ENCODE peak calls at places on chromosomes 12 and 14, in nine cellular contexts. L is activated CD4-positive, alpha-beta memory T cell treated with anti-CD3 and anti-CD28 coated beads for 36 hours; Q is Peyer's patch; J is T-helper 2 cell; Y is sciatic nerve; U is H7; H is activated CD4-positive, alpha-beta T cell treated with anti-CD3 and anti-CD28 coated beads, Interleukin-2, amount 50 U/mL, for 4 hours; N is GM13977; K is stimulated activated naive B cell treated with anti-CD40 and anti-IgM and Interleukin-4, amounts not matched to agents 10 μg/mL and 1 μg/mL and 100 μg/mL, for 72 hours. S is an unnamed sample.

GRCh38 chr12:65878540-65878939 is 54.3 kb downstream of the HMGA2 start:
- DNase-seq in L (no peak), N (no peak), K (no peak), U (peak; percentile 33), J (no peak), Q (no peak), H (no peak), Y (no peak), S (no peak)

GRCh38 chr12:65891987-65892481 is 67.8 kb downstream of the HMGA2 start:
- DNase-seq in N (no peak), L (no peak), Q (no peak), J (no peak), U (no peak), H (no peak), K (no peak), Y (peak; percentile 81), S (peak; percentile 99)

GRCh38 chr12:26031814-26032213 is 73.3 kb downstream of the RASSF8 start:
- DNase-seq in K (no peak), J (no peak), L (no peak), Q (no peak), H (no peak), N (no peak), U (no peak), Y (no peak), S (no peak)

GRCh38 chr12:27967551-27968054 is 4.9 kb downstream of the PTHLH start:
- DNase-seq in Q (no peak), H (no peak), N (no peak), U (no peak), K (no peak), L (no peak), J (no peak), Y (no peak), S (no peak)

GRCh38 chr14:102848830-102849521 is 71.7 kb downstream of the TRAF3 start:
- DNase-seq in H (no peak), Q (no peak), N (no peak), J (no peak), U (no peak), L (no peak), Y (peak; percentile 72), K (no peak), S (no peak)

GRCh38 chr14:86532219-86532618 is 1002.3 kb downstream of the FLRT2 start:
- DNase-seq in N (no peak), L (no peak), U (no peak), Y (no peak), H (no peak), K (no peak), Q (no peak), J (no peak), S (peak; percentile 35)

GRCh38 chr12:40971911-40972310 is 216.2 kb upstream of the PDZRN4 start:
- DNase-seq in Q (no peak), K (no peak), H (no peak), Y (no peak), N (no peak), L (no peak), U (no peak), J (no peak), S (no peak)

GRCh38 chr14:101276309-101277091 is 284.8 kb upstream of the DIO3 start:
- DNase-seq in K (no peak), L (no peak), U (no peak), J (no peak), N (no peak), Q (no peak), Y (no peak), H (no peak), S (no peak)

GRCh38 chr12:106248177-106248848 is 493 bp upstream of the CKAP4 start:
- DNase-seq in L (peak; percentile 49), Y (peak; percentile 83), U (no peak), Q (peak; percentile 67), K (peak; percentile 31), J (no peak), H (no peak), N (peak; percentile 54), S (peak; percentile 63)

GRCh38 chr12:19196959-19197630 is 67.6 kb downstream of the PLEKHA5 start:
- DNase-seq in H (no peak), K (no peak), Y (no peak), N (no peak), J (no peak), L (no peak), Q (no peak), U (no peak), S (no peak)

GRCh38 chr12:6277982-6278438 is 32.5 kb upstream of the PLEKHG6 start:
- DNase-seq in K (peak; percentile 40), Q (no peak), H (peak; percentile 26), N (peak; percentile 67), L (peak; percentile 73), J (peak; percentile 9), Y (peak; percentile 71), U (no peak), S (no peak)

GRCh38 chr14:51933191-51933590 is 56.2 kb upstream of the RTRAF start:
- DNase-seq in J (no peak), L (no peak), Y (no peak), K (no peak), H (no peak), Q (no peak), U (no peak), N (no peak), S (no peak)

GRCh38 chr14:64363265-64363840 is 24.8 kb upstream of the MTHFD1 start:
- DNase-seq in U (no peak), H (no peak), K (no peak), N (no peak), Q (no peak), L (no peak), J (no peak), Y (no peak), S (peak; percentile 76)

GRCh38 chr12:41663487-41664258 is 475.6 kb downstream of the PDZRN4 start:
- DNase-seq in J (no peak), L (no peak), H (no peak), K (no peak), Y (no peak), N (no peak), Q (no peak), U (peak; percentile 44), S (peak; percentile 11)

GRCh38 chr14:92459479-92460421 is 53.8 kb upstream of the RIN3 start:
- DNase-seq in K (no peak), Q (no peak), Y (peak; percentile 31), H (no peak), L (no peak), J (no peak), N (no peak), U (peak; percentile 35), S (no peak)

GRCh38 chr12:26523708-26524150 is 309.3 kb downstream of the ITPR2 start:
- DNase-seq in N (no peak), L (no peak), Y (peak; percentile 90), Q (peak; percentile 86), K (no peak), H (no peak), U (no peak), J (no peak), S (no peak)

GRCh38 chr14:105149146-105149781 is 19.3 kb downstream of the JAG2 start:
- DNase-seq in H (no peak), N (no peak), L (no peak), J (no peak), Y (no peak), U (peak; percentile 68), K (no peak), Q (peak; percentile 20), S (no peak)

GRCh38 chr12:64781374-64782029 is 22.3 kb upstream of the GNS start:
- DNase-seq in Q (peak; percentile 58), N (peak; percentile 34), U (peak; percentile 57), Y (no peak), H (no peak), J (no peak), K (no peak), L (no peak), S (no peak)

GRCh38 chr12:125720961-125721360 is 655.7 kb downstream of the AACS start:
- DNase-seq in L (no peak), Y (no peak), K (no peak), H (no peak), Q (no peak), U (no peak), J (no peak), N (no peak), S (no peak)

GRCh38 chr14:38868415-38869290 is 234.4 kb downstream of the SEC23A start:
- DNase-seq in L (no peak), Y (no peak), H (no peak), J (no peak), U (no peak), K (no peak), N (no peak), Q (no peak), S (no peak)

GRCh38 chr12:27814411-27814810 is 34.4 kb upstream of the MANSC4 start:
- DNase-seq in Q (no peak), H (no peak), J (no peak), N (no peak), L (no peak), Y (no peak), K (no peak), U (no peak), S (peak; percentile 54)

GRCh38 chr14:104886690-104887622 is 21.9 kb downstream of the CEP170B start:
- DNase-seq in H (no peak), Q (peak; percentile 43), U (peak; percentile 69), J (peak; percentile 3), N (no peak), Y (peak; percentile 56), L (no peak), K (peak; percentile 0), S (no peak)

GRCh38 chr12:51522696-51523095 is 68.3 kb upstream of the SCN8A start:
- DNase-seq in U (no peak), Y (no peak), N (no peak), H (no peak), K (no peak), J (no peak), Q (no peak), L (no peak), S (no peak)

GRCh38 chr12:20445693-20446092 is 77.4 kb downstream of the PDE3A start:
- DNase-seq in U (no peak), J (no peak), Y (no peak), N (no peak), L (no peak), K (no peak), Q (no peak), H (no peak), S (no peak)

GRCh38 chr14:22972313-22972930 is 9.9 kb downstream of the AJUBA start:
- DNase-seq in Q (no peak), J (no peak), H (no peak), K (no peak), U (no peak), Y (no peak), N (no peak), L (no peak), S (no peak)

GRCh38 chr12:67649165-67650126 is 901 bp downstream of the DYRK2 start:
- DNase-seq in K (peak; percentile 15), J (peak; percentile 30), Y (peak; percentile 71), L (peak; percentile 53), H (peak; percentile 21), U (peak; percentile 82), Q (peak; percentile 72), N (peak; percentile 75), S (no peak)

GRCh38 chr12:64400041-64400440 is 4.2 kb upstream of the XPOT start:
- DNase-seq in L (peak; percentile 67), K (no peak), H (peak; percentile 16), U (peak; percentile 49), N (no peak), Q (no peak), J (no peak), Y (no peak), S (peak; percentile 56)